ENCODE peak calls at places on chromosomes 6 and 20, in nine cellular contexts. X is pons; H is fibroblast of lung; D is GM12865; W is CD8-positive, alpha-beta T cell; P is substantia nigra; N is GM03348; G is tibial artery; C is SK-N-SH. J is an unnamed sample.

GRCh38 chr6:44024597-44025219 is 102.5 kb downstream of the MRPL14 start:
- DNase-seq in X (no peak), H (no peak), D (no peak), W (no peak), P (no peak), N (no peak), G (peak; percentile 29), C (no peak), J (no peak)

GRCh38 chr20:7792131-7792869 is 148.0 kb downstream of the HAO1 start:
- DNase-seq in X (no peak), H (peak; percentile 24), D (no peak), W (no peak), P (no peak), N (no peak), G (no peak), C (no peak), J (peak; percentile 60)

GRCh38 chr6:41258196-41258493 is 28.3 kb downstream of the TREM1 start:
- DNase-seq in X (no peak), H (no peak), D (no peak), W (no peak), P (no peak), N (no peak), G (no peak), C (no peak), J (no peak)

GRCh38 chr6:149170564-149171452 is 146.7 kb upstream of the TAB2 start:
- DNase-seq in X (no peak), H (peak; percentile 42), D (peak; percentile 64), W (no peak), P (no peak), N (no peak), G (no peak), C (peak; percentile 47), J (no peak)

GRCh38 chr6:170221052-170221752 is 69.7 kb downstream of the DLL1 start:
- DNase-seq in X (no peak), H (no peak), D (no peak), W (no peak), P (no peak), N (no peak), G (peak; percentile 40), C (peak; percentile 29), J (no peak)

GRCh38 chr6:126002755-126003390 is 16.5 kb downstream of the TRMT11 start:
- DNase-seq in X (no peak), H (no peak), D (no peak), W (no peak), P (no peak), N (no peak), G (no peak), C (no peak), J (no peak)

GRCh38 chr20:25364180-25364788 is 26.4 kb downstream of the ABHD12 start:
- DNase-seq in X (no peak), H (no peak), D (no peak), W (no peak), P (no peak), N (no peak), G (no peak), C (no peak), J (no peak)

GRCh38 chr6:136945626-136946235 is 23.6 kb downstream of the SLC35D3 start:
- DNase-seq in X (no peak), H (no peak), D (peak; percentile 28), W (no peak), P (no peak), N (no peak), G (no peak), C (no peak), J (no peak)

GRCh38 chr20:3276400-3277015 is 37.5 kb upstream of the SLC4A11 start:
- DNase-seq in X (peak; percentile 43), H (peak; percentile 27), D (peak; percentile 50), W (no peak), P (no peak), N (peak; percentile 23), G (no peak), C (no peak), J (peak; percentile 36)

GRCh38 chr6:35427851-35428321 is 24.3 kb upstream of the FANCE start:
- DNase-seq in X (no peak), H (peak; percentile 86), D (no peak), W (no peak), P (no peak), N (peak; percentile 71), G (no peak), C (no peak), J (no peak)

GRCh38 chr6:11335826-11336225 is 103.4 kb upstream of the NEDD9 start:
- DNase-seq in X (no peak), H (no peak), D (no peak), W (no peak), P (no peak), N (no peak), G (no peak), C (no peak), J (no peak)

GRCh38 chr20:62734336-62734735 is 25.7 kb downstream of the NTSR1 start:
- DNase-seq in X (no peak), H (no peak), D (no peak), W (no peak), P (no peak), N (no peak), G (no peak), C (no peak), J (no peak)

GRCh38 chr6:99458319-99458718 is 33.2 kb upstream of the PNISR start:
- DNase-seq in X (no peak), H (peak; percentile 34), D (peak; percentile 31), W (no peak), P (no peak), N (peak; percentile 10), G (no peak), C (no peak), J (no peak)

GRCh38 chr6:90249458-90249857 is 47.2 kb downstream of the BACH2 start:
- DNase-seq in X (no peak), H (no peak), D (no peak), W (no peak), P (no peak), N (no peak), G (no peak), C (no peak), J (no peak)

GRCh38 chr6:39937686-39938333 is 3.5 kb upstream of the MOCS1 start:
- DNase-seq in X (no peak), H (no peak), D (no peak), W (no peak), P (no peak), N (no peak), G (no peak), C (no peak), J (no peak)

GRCh38 chr6:120826253-120826652 is 508.0 kb downstream of the TBC1D32 start:
- DNase-seq in X (no peak), H (peak; percentile 1), D (peak; percentile 14), W (no peak), P (no peak), N (no peak), G (no peak), C (peak; percentile 27), J (peak; percentile 37)

GRCh38 chr6:106692112-106692822 is 62.9 kb downstream of the QRSL1 start:
- DNase-seq in X (peak; percentile 22), H (peak; percentile 34), D (no peak), W (no peak), P (no peak), N (peak; percentile 54), G (peak; percentile 80), C (no peak), J (peak; percentile 50)

GRCh38 chr6:168634928-168635327 is 193.9 kb downstream of the SMOC2 start:
- DNase-seq in X (no peak), H (no peak), D (no peak), W (no peak), P (no peak), N (no peak), G (no peak), C (no peak), J (no peak)

GRCh38 chr6:104638841-104639290 is 220.9 kb downstream of the HACE1 start:
- DNase-seq in X (peak; percentile 72), H (peak; percentile 20), D (no peak), W (no peak), P (no peak), N (no peak), G (no peak), C (no peak), J (no peak)

GRCh38 chr6:170206931-170207431 is 83.9 kb downstream of the DLL1 start:
- DNase-seq in X (no peak), H (no peak), D (no peak), W (no peak), P (no peak), N (no peak), G (peak; percentile 46), C (peak; percentile 53), J (no peak)

GRCh38 chr6:166657531-166657930 is 30.5 kb upstream of the RPS6KA2 start:
- DNase-seq in X (no peak), H (no peak), D (no peak), W (no peak), P (no peak), N (no peak), G (no peak), C (no peak), J (no peak)

GRCh38 chr20:56875052-56875663 is 246.1 kb downstream of the TFAP2C start:
- DNase-seq in X (no peak), H (peak; percentile 20), D (no peak), W (no peak), P (no peak), N (peak; percentile 31), G (no peak), C (no peak), J (peak; percentile 93)

GRCh38 chr6:11413728-11414127 is 123.8 kb upstream of the TMEM170B start:
- DNase-seq in X (no peak), H (peak; percentile 42), D (no peak), W (no peak), P (no peak), N (peak; percentile 59), G (no peak), C (no peak), J (peak; percentile 76)

GRCh38 chr6:169473663-169474062 is 220.0 kb upstream of the THBS2 start:
- DNase-seq in X (no peak), H (no peak), D (peak; percentile 29), W (no peak), P (no peak), N (no peak), G (no peak), C (no peak), J (no peak)

GRCh38 chr20:34312544-34313217 is 9.5 kb upstream of the AHCY start:
- DNase-seq in X (peak; percentile 96), H (peak; percentile 85), D (peak; percentile 94), W (peak; percentile 74), P (peak; percentile 56), N (peak; percentile 90), G (peak; percentile 88), C (peak; percentile 91), J (peak; percentile 92)

GRCh38 chr20:23419995-23420901 is 1.0 kb downstream of the NAPB start:
- DNase-seq in X (no peak), H (peak; percentile 58), D (peak; percentile 42), W (no peak), P (no peak), N (peak; percentile 70), G (peak; percentile 76), C (peak; percentile 60), J (peak; percentile 53)

GRCh38 chr20:42277203-42277602 is 659.0 kb upstream of the CHD6 start:
- DNase-seq in X (peak; percentile 35), H (no peak), D (no peak), W (no peak), P (no peak), N (no peak), G (no peak), C (peak; percentile 31), J (no peak)

GRCh38 chr6:125647391-125647790 is 102.0 kb upstream of the HEY2 start:
- DNase-seq in X (no peak), H (no peak), D (no peak), W (no peak), P (no peak), N (no peak), G (no peak), C (no peak), J (no peak)

GRCh38 chr6:107103082-107103481 is 12.2 kb downstream of the BEND3 start:
- DNase-seq in X (no peak), H (no peak), D (no peak), W (no peak), P (no peak), N (no peak), G (peak; percentile 33), C (no peak), J (no peak)

GRCh38 chr6:67815623-67816022 is 819.5 kb upstream of the ADGRB3 start:
- DNase-seq in X (no peak), H (no peak), D (no peak), W (no peak), P (no peak), N (no peak), G (no peak), C (no peak), J (no peak)

GRCh38 chr20:621115-621756 is 11.1 kb upstream of the TCF15 start:
- DNase-seq in X (no peak), H (no peak), D (no peak), W (no peak), P (no peak), N (no peak), G (no peak), C (no peak), J (no peak)